ENCODE peak calls at places on chromosomes 6 and 20, in four cellular contexts. One of them, this sample, is unnamed.

GRCh38 chr6:142592876-142593275 is 291.1 kb downstream of the ADGRG6 start:
- DNase-seq in cardiac muscle cell: no peak
- DNase-seq in A673: no peak
- DNase-seq in AG10803: no peak
- DNase-seq in this sample: no peak

GRCh38 chr20:60749804-60750602 is 502.1 kb upstream of the CDH4 start:
- DNase-seq in cardiac muscle cell: no peak
- DNase-seq in A673: peak; percentile 10
- DNase-seq in AG10803: peak; percentile 3
- DNase-seq in this sample: no peak

GRCh38 chr6:15922510-15923307 is 206.2 kb upstream of the MYLIP start:
- DNase-seq in AG10803: peak; percentile 86
- DNase-seq in A673: no peak
- DNase-seq in cardiac muscle cell: no peak
- DNase-seq in this sample: peak; percentile 63

GRCh38 chr20:48952656-48953055 is 31.1 kb downstream of the ARFGEF2 start:
- DNase-seq in A673: no peak
- DNase-seq in AG10803: no peak
- DNase-seq in cardiac muscle cell: peak; percentile 67
- DNase-seq in this sample: no peak

GRCh38 chr6:4665489-4666417 is 110.5 kb upstream of the CDYL start:
- DNase-seq in A673: no peak
- DNase-seq in cardiac muscle cell: no peak
- DNase-seq in AG10803: no peak
- DNase-seq in this sample: peak; percentile 14

GRCh38 chr20:49657118-49657901 is 56.4 kb downstream of the B4GALT5 start:
- DNase-seq in cardiac muscle cell: no peak
- DNase-seq in AG10803: peak; percentile 93
- DNase-seq in A673: no peak
- DNase-seq in this sample: peak; percentile 81

GRCh38 chr6:133887478-133887877 is 1.4 kb upstream of the TCF21 start:
- DNase-seq in cardiac muscle cell: no peak
- DNase-seq in A673: no peak
- DNase-seq in AG10803: no peak
- DNase-seq in this sample: no peak

GRCh38 chr6:74404366-74404765 is 708.4 kb downstream of the CD109 start:
- DNase-seq in cardiac muscle cell: no peak
- DNase-seq in A673: no peak
- DNase-seq in AG10803: no peak
- DNase-seq in this sample: no peak

GRCh38 chr20:19285424-19285823 is 73.0 kb downstream of the SLC24A3 start:
- DNase-seq in cardiac muscle cell: no peak
- DNase-seq in A673: no peak
- DNase-seq in AG10803: no peak
- DNase-seq in this sample: no peak

GRCh38 chr6:35086282-35086632 is 54.9 kb downstream of the TCP11 start:
- DNase-seq in AG10803: no peak
- DNase-seq in A673: no peak
- DNase-seq in cardiac muscle cell: no peak
- DNase-seq in this sample: no peak

GRCh38 chr6:36154286-36154685 is 24.0 kb downstream of the MAPK13 start:
- DNase-seq in AG10803: no peak
- DNase-seq in A673: no peak
- DNase-seq in cardiac muscle cell: no peak
- DNase-seq in this sample: no peak

GRCh38 chr6:31907158-31907813 is 5.4 kb upstream of the ZBTB12 start:
- DNase-seq in A673: peak; percentile 63
- DNase-seq in AG10803: peak; percentile 85
- DNase-seq in cardiac muscle cell: no peak
- DNase-seq in this sample: peak; percentile 67

GRCh38 chr6:41247288-41247865 is 19.2 kb downstream of the TREML4 start:
- DNase-seq in A673: no peak
- DNase-seq in cardiac muscle cell: no peak
- DNase-seq in AG10803: no peak
- DNase-seq in this sample: no peak

GRCh38 chr6:3727593-3728108 is 23.9 kb downstream of the PXDC1 start:
- DNase-seq in AG10803: no peak
- DNase-seq in A673: no peak
- DNase-seq in cardiac muscle cell: no peak
- DNase-seq in this sample: no peak

GRCh38 chr6:34234667-34235604 is 1.7 kb upstream of the HMGA1 start:
- DNase-seq in AG10803: no peak
- DNase-seq in cardiac muscle cell: peak; percentile 93
- DNase-seq in A673: no peak
- DNase-seq in this sample: no peak

GRCh38 chr20:58109126-58109880 is 119.2 kb downstream of the ANKRD60 start:
- DNase-seq in A673: no peak
- DNase-seq in cardiac muscle cell: no peak
- DNase-seq in AG10803: peak; percentile 89
- DNase-seq in this sample: peak; percentile 59

GRCh38 chr6:7224726-7225125 is 88.3 kb downstream of the SSR1 start:
- DNase-seq in cardiac muscle cell: no peak
- DNase-seq in A673: no peak
- DNase-seq in AG10803: no peak
- DNase-seq in this sample: no peak

GRCh38 chr6:169250660-169251059 is 3.0 kb downstream of the THBS2 start:
- DNase-seq in cardiac muscle cell: no peak
- DNase-seq in A673: no peak
- DNase-seq in AG10803: peak; percentile 88
- DNase-seq in this sample: peak; percentile 81

GRCh38 chr20:34920055-34920454 is 35.6 kb downstream of the GSS start:
- DNase-seq in A673: no peak
- DNase-seq in AG10803: no peak
- DNase-seq in cardiac muscle cell: no peak
- DNase-seq in this sample: no peak

GRCh38 chr6:104887350-104887749 is 27.6 kb upstream of the HACE1 start:
- DNase-seq in AG10803: peak; percentile 12
- DNase-seq in cardiac muscle cell: peak; percentile 83
- DNase-seq in A673: peak; percentile 60
- DNase-seq in this sample: no peak

GRCh38 chr6:43809417-43810305 is 39.6 kb downstream of the VEGFA start:
- DNase-seq in cardiac muscle cell: no peak
- DNase-seq in AG10803: no peak
- DNase-seq in A673: peak; percentile 26
- DNase-seq in this sample: peak; percentile 21

GRCh38 chr6:42819803-42820508 is 38.1 kb downstream of the BICRAL start:
- DNase-seq in AG10803: peak; percentile 41
- DNase-seq in A673: peak; percentile 40
- DNase-seq in cardiac muscle cell: no peak
- DNase-seq in this sample: no peak

GRCh38 chr6:1254326-1254725 is 57.6 kb upstream of the FOXQ1 start:
- DNase-seq in cardiac muscle cell: no peak
- DNase-seq in AG10803: no peak
- DNase-seq in A673: no peak
- DNase-seq in this sample: no peak

GRCh38 chr20:496126-496696 is 33.9 kb upstream of the TBC1D20 start:
- DNase-seq in cardiac muscle cell: no peak
- DNase-seq in A673: no peak
- DNase-seq in AG10803: peak; percentile 87
- DNase-seq in this sample: peak; percentile 24

GRCh38 chr6:133645000-133645619 is 243.8 kb upstream of the TCF21 start:
- DNase-seq in AG10803: peak; percentile 80
- DNase-seq in A673: peak; percentile 94
- DNase-seq in cardiac muscle cell: no peak
- DNase-seq in this sample: no peak

GRCh38 chr6:132931937-132932336 is 117.6 kb downstream of the RPS12 start:
- DNase-seq in A673: no peak
- DNase-seq in cardiac muscle cell: no peak
- DNase-seq in AG10803: peak; percentile 89
- DNase-seq in this sample: peak; percentile 59

GRCh38 chr6:46062991-46063390 is 47.3 kb upstream of the CLIC5 start:
- DNase-seq in AG10803: no peak
- DNase-seq in cardiac muscle cell: no peak
- DNase-seq in A673: no peak
- DNase-seq in this sample: no peak

GRCh38 chr6:3499603-3500002 is 42.8 kb upstream of the SLC22A23 start:
- DNase-seq in cardiac muscle cell: no peak
- DNase-seq in AG10803: no peak
- DNase-seq in A673: no peak
- DNase-seq in this sample: no peak

GRCh38 chr6:95815389-95816056 is 200.3 kb upstream of the FUT9 start:
- DNase-seq in cardiac muscle cell: no peak
- DNase-seq in A673: no peak
- DNase-seq in AG10803: no peak
- DNase-seq in this sample: no peak

GRCh38 chr6:92756912-92757311 is 662.4 kb downstream of the EPHA7 start:
- DNase-seq in cardiac muscle cell: no peak
- DNase-seq in AG10803: peak; percentile 12
- DNase-seq in A673: no peak
- DNase-seq in this sample: no peak

GRCh38 chr6:131635384-131636340 is 1.4 kb upstream of the ENPP3 start:
- DNase-seq in cardiac muscle cell: no peak
- DNase-seq in A673: no peak
- DNase-seq in AG10803: no peak
- DNase-seq in this sample: no peak

GRCh38 chr6:170082531-170083187 is 208.2 kb downstream of the DLL1 start:
- DNase-seq in A673: no peak
- DNase-seq in cardiac muscle cell: no peak
- DNase-seq in AG10803: no peak
- DNase-seq in this sample: no peak

GRCh38 chr20:53574819-53575218 is 18.8 kb downstream of the ZNF217 start:
- DNase-seq in A673: no peak
- DNase-seq in AG10803: peak; percentile 42
- DNase-seq in cardiac muscle cell: no peak
- DNase-seq in this sample: no peak

GRCh38 chr20:59120491-59120890 is 43.1 kb upstream of the ZNF831 start:
- DNase-seq in AG10803: no peak
- DNase-seq in A673: no peak
- DNase-seq in cardiac muscle cell: no peak
- DNase-seq in this sample: no peak

GRCh38 chr20:17504326-17504897 is 26.8 kb downstream of the BFSP1 start:
- DNase-seq in AG10803: no peak
- DNase-seq in cardiac muscle cell: no peak
- DNase-seq in A673: no peak
- DNase-seq in this sample: no peak

GRCh38 chr6:148240463-148240845 is 102.2 kb upstream of the SASH1 start:
- DNase-seq in A673: no peak
- DNase-seq in AG10803: peak; percentile 91
- DNase-seq in cardiac muscle cell: no peak
- DNase-seq in this sample: peak; percentile 39

DNA sequence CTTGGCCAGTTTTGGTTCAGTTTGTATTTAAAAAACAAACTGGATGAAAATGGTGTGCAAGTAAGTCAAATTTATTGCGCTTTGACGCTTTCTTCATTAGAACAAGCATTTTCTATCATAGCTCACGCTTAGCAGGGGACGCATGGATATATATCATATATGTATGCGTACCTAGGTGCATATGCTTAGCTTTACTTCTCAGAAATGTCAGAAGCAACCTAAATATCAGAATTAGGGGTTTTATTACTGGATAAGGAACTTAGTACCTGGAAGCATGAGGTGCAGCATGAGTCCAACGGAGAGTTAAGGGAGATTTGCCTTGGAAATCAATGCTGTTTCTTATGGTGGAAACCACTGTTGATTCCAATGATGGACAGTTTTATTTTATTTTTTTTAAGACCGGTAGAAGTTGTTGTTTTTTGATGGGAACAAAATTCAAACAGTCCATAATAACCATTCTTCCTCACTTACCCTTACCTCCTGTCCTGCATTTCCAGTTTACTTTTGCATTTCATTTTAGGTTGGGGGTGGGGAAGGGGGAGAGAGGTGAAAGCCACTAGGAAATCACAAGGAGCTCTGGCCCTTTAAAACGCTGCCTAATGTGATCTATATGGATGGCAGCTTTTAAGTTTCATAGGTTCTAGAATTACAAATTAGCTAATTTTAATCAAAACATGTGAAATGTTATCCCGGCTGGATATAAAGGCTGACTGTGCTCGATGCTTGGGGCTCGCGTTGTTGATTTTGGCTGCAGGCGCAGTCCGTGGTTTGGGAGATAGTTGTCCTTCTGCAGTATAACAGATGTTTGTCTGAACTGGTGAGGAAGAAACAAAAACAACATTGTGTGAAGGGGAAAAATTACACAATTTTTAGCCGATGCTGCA is 2.1 kb downstream of the SOBP start:
- DNase-seq in cardiac muscle cell: no peak
- DNase-seq in AG10803: peak; percentile 63
- DNase-seq in A673: no peak
- DNase-seq in this sample: peak; percentile 39
- H3K4me3 ChIP-seq in cardiac muscle cell: peak overlapping the region; percentile 98
- H3K4me3 ChIP-seq in AG10803: no peak overlapping the region
- H3K4me3 ChIP-seq in A673: peak overlapping the region; percentile 68
- H3K4me3 ChIP-seq in this sample: no peak overlapping the region

GRCh38 chr6:164097056-164097455 is 682.5 kb downstream of the QKI start:
- DNase-seq in A673: no peak
- DNase-seq in cardiac muscle cell: no peak
- DNase-seq in AG10803: no peak
- DNase-seq in this sample: no peak
- TF ChIP-seq CTCF in A673: no peak
- TF ChIP-seq CTCF in cardiac muscle cell: no peak
- TF ChIP-seq CTCF in AG10803: no peak
- TF ChIP-seq CTCF in this sample: no peak

DNA sequence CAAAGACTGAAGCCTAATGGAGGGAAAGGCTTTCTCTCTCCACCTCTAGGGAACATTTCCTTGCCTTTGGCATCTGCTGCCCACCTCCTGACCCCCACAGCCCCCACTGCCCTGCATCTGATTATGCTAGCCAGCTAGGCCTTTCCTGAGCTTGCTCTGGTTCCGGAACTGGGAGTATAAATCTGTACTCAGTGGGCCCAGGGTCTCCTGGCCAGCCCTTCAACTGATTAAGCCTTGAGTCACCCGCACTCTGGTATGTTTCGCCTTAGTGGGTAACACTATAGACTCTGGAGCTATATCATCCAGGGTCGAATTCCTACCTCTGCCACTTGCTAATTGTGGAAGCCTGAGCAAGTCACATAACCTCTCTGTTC is 45.6 kb upstream of the RIPOR2 start:
- DNase-seq in cardiac muscle cell: peak; percentile 20
- DNase-seq in AG10803: no peak
- DNase-seq in A673: peak; percentile 33
- DNase-seq in this sample: no peak
- H3K4me3 ChIP-seq in cardiac muscle cell: no peak overlapping the region
- H3K4me3 ChIP-seq in AG10803: no peak overlapping the region
- H3K4me3 ChIP-seq in A673: no peak overlapping the region
- H3K4me3 ChIP-seq in this sample: no peak overlapping the region

DNA sequence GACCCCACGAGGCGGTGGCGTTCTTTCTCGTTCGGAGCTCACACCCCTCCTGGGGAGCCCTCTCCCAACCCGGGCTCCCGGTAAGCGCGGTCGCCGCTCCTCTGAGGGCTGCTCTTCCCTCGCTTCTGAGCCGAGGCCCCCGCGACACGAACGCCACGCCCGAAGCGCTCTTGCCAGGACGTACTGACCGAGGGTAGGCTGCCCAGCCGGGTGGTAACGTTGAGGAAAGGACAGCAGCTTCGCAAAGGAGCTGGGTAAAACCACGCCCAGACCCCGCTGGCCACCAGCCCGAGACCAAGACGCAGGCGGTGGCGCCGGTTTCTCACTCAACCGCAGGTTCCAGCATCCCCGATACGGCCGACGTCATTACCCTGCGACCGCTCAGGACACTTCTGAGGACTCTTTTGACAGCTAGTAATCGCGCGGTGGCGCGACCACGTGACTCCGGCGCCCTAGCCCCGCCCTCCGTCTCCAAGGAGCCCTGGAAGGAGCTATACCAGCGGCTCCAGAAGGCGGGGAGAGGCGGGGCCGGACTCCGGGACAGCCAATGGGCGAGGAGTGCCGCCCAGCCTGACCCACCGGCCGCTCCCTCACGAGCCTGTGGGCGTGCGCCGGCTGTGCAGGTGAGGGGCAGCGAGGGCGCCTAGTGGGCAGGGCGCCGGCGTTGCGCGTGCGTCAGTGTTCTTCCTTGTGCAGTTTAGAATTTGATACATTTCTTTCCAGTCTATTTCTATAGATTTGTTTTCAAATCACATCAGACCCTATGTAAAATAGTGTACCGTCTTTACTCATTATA is 4.0 kb upstream of the GZF1 start:
- DNase-seq in cardiac muscle cell: peak; percentile 99
- DNase-seq in A673: peak; percentile 99
- DNase-seq in AG10803: peak; percentile 99
- DNase-seq in this sample: peak; percentile 96
- TF ChIP-seq CTCF in cardiac muscle cell: no peak
- TF ChIP-seq CTCF in A673: no peak
- TF ChIP-seq CTCF in AG10803: no peak
- TF ChIP-seq CTCF in this sample: no peak